ENCODE peak calls at places on chromosomes 13 and 19, in four cellular contexts. L, S, Q and J are unnamed samples. For H3K4me1, the result is how much of the 10 kb centered on the place peaks cover.

GRCh38 chr13:100980171-100980570 is 305.6 kb upstream of the TMTC4 start:
- DNase-seq in L (no peak), S (no peak), Q (no peak), J (no peak)

GRCh38 chr13:51808811-51809210 is 4.8 kb upstream of the DHRS12 start:
- DNase-seq in L (no peak), S (no peak), Q (no peak), J (no peak)

GRCh38 chr13:110499621-110500281 is 61.8 kb downstream of the RAB20 start:
- DNase-seq in L (no peak), S (no peak), Q (no peak), J (no peak)

GRCh38 chr19:4495471-4495870 is 22.8 kb downstream of the PLIN4 start:
- DNase-seq in L (peak), S (no peak), Q (peak), J (no peak)

GRCh38 chr13:73879346-73880020 is 254.7 kb downstream of the KLF12 start:
- DNase-seq in L (no peak), S (no peak), Q (no peak), J (no peak)

GRCh38 chr19:58053480-58054156 is 5.5 kb upstream of the ZNF135 start:
- DNase-seq in L (no peak), S (no peak), Q (no peak), J (no peak)

GRCh38 chr13:71618154-71618553 is 248.8 kb downstream of the DACH1 start:
- DNase-seq in L (no peak), S (no peak), Q (no peak), J (no peak)

GRCh38 chr19:1941146-1942077 is at the start of gene CSNK1G2:
- DNase-seq in L (no peak), S (peak), Q (peak), J (no peak)

GRCh38 chr13:79108914-79109643 is 297.0 kb downstream of the RBM26 start:
- DNase-seq in L (no peak), S (no peak), Q (no peak), J (no peak)

GRCh38 chr19:3387645-3388589 is 21.5 kb downstream of the NFIC start:
- DNase-seq in L (no peak), S (peak), Q (peak), J (peak)
- H3K4me1 ChIP-seq in L (under half), S (under half), Q (under half), J (under half)

GRCh38 chr19:16573296-16573695 is 1.1 kb upstream of the SLC35E1 start:
- DNase-seq in L (no peak), S (no peak), Q (no peak), J (no peak)

GRCh38 chr19:16571283-16571682 is 932 bp downstream of the SLC35E1 start:
- DNase-seq in L (no peak), S (no peak), Q (no peak), J (no peak)

GRCh38 chr19:16571689-16572331 is 405 bp downstream of the SLC35E1 start:
- DNase-seq in L (no peak), S (no peak), Q (no peak), J (no peak)

GRCh38 chr19:16573925-16574324 is 1.7 kb upstream of the SLC35E1 start:
- DNase-seq in L (no peak), S (no peak), Q (no peak), J (no peak)

GRCh38 chr19:16572332-16573211 is at the start of gene SLC35E1:
- DNase-seq in L (peak), S (peak), Q (peak), J (peak)
- H3K4me1 ChIP-seq in L (under half), S (under half), Q (under half), J (under half)

GRCh38 chr13:113545931-113546516 is 38.5 kb upstream of the TFDP1 start:
- DNase-seq in L (peak), S (peak), Q (no peak), J (peak)

GRCh38 chr13:113542751-113543424 is 41.7 kb upstream of the TFDP1 start:
- DNase-seq in L (peak), S (no peak), Q (no peak), J (peak)

GRCh38 chr13:113544896-113545295 is 39.7 kb upstream of the TFDP1 start:
- DNase-seq in L (peak), S (peak), Q (no peak), J (no peak)

GRCh38 chr13:113545455-113545930 is 39.1 kb upstream of the TFDP1 start:
- DNase-seq in L (peak), S (no peak), Q (no peak), J (peak)

DNA sequence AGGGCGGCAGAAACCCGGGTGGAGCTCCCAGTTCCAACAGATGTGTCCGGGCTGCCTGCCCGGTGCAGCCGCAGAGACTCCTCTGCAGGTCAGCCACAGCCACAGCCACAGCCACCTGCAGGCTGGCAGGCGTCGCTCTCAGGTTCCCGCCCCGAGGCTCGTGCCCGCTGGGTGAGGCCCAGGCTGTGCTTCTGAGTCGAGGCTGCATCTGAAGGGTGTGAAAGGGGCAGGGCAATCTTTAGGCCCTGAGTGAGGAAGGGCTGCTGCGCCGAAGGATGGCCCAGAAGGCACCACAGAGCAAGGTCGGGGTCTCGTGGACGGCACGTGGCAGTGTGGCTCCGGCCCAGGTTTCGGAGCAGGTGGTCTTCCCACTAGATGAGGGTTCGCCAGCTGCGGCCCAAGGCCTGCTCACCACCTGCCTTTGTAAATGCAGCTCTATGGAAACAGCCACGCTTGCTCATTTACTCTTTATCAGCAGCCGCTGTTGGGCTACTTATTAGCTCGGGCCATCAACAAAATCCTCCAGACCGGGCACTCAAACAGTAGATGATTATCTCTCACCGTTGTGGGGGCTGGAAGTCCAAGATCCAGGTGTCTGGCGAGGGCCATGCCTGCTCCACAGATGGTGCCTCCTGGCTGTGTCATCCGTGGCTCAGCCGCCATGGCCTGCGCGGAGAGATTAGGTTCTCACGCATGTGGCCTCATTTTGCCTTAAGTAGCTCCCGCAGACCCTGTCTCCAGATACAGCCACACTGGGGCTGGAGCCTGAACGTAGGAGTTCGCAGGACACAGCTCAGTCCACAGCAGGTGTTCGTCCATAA is 40.3 kb upstream of the TFDP1 start:
- DNase-seq in L (peak), S (no peak), Q (no peak), J (no peak)
- H3K4me1 ChIP-seq in L (under half), S (under half), Q (under half), J (under half)

GRCh38 chr19:40721936-40722661 is 5.2 kb downstream of the ITPKC start:
- DNase-seq in L (no peak), S (no peak), Q (no peak), J (no peak)
- H3K4me1 ChIP-seq in L (under half), S (under half), Q (under half), J (under half)

GRCh38 chr13:104318121-104318520 is 1251.9 kb upstream of the SLC10A2 start:
- DNase-seq in L (no peak), S (no peak), Q (no peak), J (no peak)
- H3K4me1 ChIP-seq in L (under half), S (under half), Q (under half), J (under half)

DNA sequence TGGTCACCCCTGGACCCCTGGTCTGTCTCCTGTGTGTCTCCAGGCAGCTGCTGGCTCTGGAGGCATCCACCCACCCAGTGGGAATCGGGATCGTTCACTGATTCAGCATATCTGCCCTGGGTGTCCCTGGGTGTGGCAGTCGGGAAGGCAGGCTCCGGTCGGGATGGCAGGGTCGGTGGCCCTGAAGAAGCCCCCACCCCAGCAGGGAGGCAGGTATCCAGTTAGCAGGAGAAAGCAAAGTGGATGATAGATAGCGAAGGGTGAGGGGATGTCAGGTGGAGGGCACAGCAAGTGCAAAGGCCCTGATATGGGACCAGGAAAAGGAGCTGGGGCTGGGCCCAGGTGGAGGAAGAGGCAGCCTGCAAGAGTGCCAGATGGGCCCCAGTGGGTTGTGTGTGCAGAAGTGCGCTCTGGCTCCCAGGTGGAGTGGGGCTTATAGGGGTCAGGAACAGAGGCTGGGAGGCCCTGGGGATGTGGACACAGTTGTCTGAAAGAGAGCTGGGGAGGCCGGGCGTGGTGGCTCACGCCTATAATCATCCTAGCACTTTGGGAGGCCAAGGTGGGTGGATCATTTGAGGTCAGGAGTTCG is 2.3 kb downstream of the SSBP4 start:
- DNase-seq in L (no peak), S (peak), Q (no peak), J (peak)
- H3K4me1 ChIP-seq in L (under half), S (under half), Q (under half), J (under half)